ENCODE peak calls at places on chromosomes 5 and 9, in six cellular contexts. One of them, this sample, is unnamed.

GRCh38 chr9:22401671-22402070 is 45.0 kb upstream of the DMRTA1 start:
- DNase-seq in GM12865: no peak
- DNase-seq in cardiac muscle cell: no peak
- DNase-seq in bronchial epithelial cell: no peak
- DNase-seq in type B pancreatic cell: no peak
- DNase-seq in neural crest cell: no peak
- DNase-seq in this sample: no peak

GRCh38 chr9:134314039-134314949 is 12.0 kb upstream of the RXRA start:
- DNase-seq in cardiac muscle cell: no peak
- DNase-seq in type B pancreatic cell: no peak
- DNase-seq in neural crest cell: no peak
- DNase-seq in GM12865: no peak
- DNase-seq in bronchial epithelial cell: no peak
- DNase-seq in this sample: no peak

GRCh38 chr5:127802477-127802865 is 99.3 kb downstream of the CCDC192 start:
- DNase-seq in neural crest cell: no peak
- DNase-seq in cardiac muscle cell: peak
- DNase-seq in type B pancreatic cell: no peak
- DNase-seq in GM12865: no peak
- DNase-seq in bronchial epithelial cell: no peak
- DNase-seq in this sample: no peak

GRCh38 chr5:142221091-142221860 is 103.5 kb downstream of the SPRY4 start:
- DNase-seq in bronchial epithelial cell: no peak
- DNase-seq in neural crest cell: no peak
- DNase-seq in GM12865: no peak
- DNase-seq in type B pancreatic cell: no peak
- DNase-seq in cardiac muscle cell: peak
- DNase-seq in this sample: no peak

GRCh38 chr5:177477701-177478477 is 4.5 kb upstream of the DBN1 start:
- DNase-seq in bronchial epithelial cell: no peak
- DNase-seq in cardiac muscle cell: no peak
- DNase-seq in neural crest cell: no peak
- DNase-seq in type B pancreatic cell: no peak
- DNase-seq in GM12865: no peak
- DNase-seq in this sample: no peak

GRCh38 chr5:116947691-116948528 is 373.3 kb upstream of the SEMA6A start:
- DNase-seq in cardiac muscle cell: peak
- DNase-seq in type B pancreatic cell: no peak
- DNase-seq in GM12865: peak
- DNase-seq in bronchial epithelial cell: peak
- DNase-seq in neural crest cell: peak
- DNase-seq in this sample: peak

GRCh38 chr5:125177340-125177739 is 430.9 kb upstream of the ZNF608 start:
- DNase-seq in type B pancreatic cell: no peak
- DNase-seq in bronchial epithelial cell: no peak
- DNase-seq in cardiac muscle cell: no peak
- DNase-seq in GM12865: no peak
- DNase-seq in neural crest cell: no peak
- DNase-seq in this sample: no peak

GRCh38 chr9:129352157-129352870 is 174.3 kb upstream of the IER5L start:
- DNase-seq in bronchial epithelial cell: no peak
- DNase-seq in neural crest cell: peak
- DNase-seq in GM12865: no peak
- DNase-seq in cardiac muscle cell: peak
- DNase-seq in type B pancreatic cell: no peak
- DNase-seq in this sample: no peak

GRCh38 chr5:133246376-133247144 is 194.7 kb downstream of the HSPA4 start:
- DNase-seq in neural crest cell: no peak
- DNase-seq in bronchial epithelial cell: no peak
- DNase-seq in GM12865: no peak
- DNase-seq in cardiac muscle cell: no peak
- DNase-seq in type B pancreatic cell: no peak
- DNase-seq in this sample: no peak

GRCh38 chr9:120892748-120893584 is 16.0 kb upstream of the PHF19 start:
- DNase-seq in neural crest cell: no peak
- DNase-seq in cardiac muscle cell: peak
- DNase-seq in GM12865: peak
- DNase-seq in bronchial epithelial cell: peak
- DNase-seq in type B pancreatic cell: no peak
- DNase-seq in this sample: peak

GRCh38 chr9:109098221-109098959 is 21.4 kb downstream of the TMEM245 start:
- DNase-seq in bronchial epithelial cell: peak
- DNase-seq in cardiac muscle cell: peak
- DNase-seq in neural crest cell: no peak
- DNase-seq in GM12865: peak
- DNase-seq in type B pancreatic cell: no peak
- DNase-seq in this sample: peak

GRCh38 chr5:139641116-139642080 is 6.8 kb upstream of the CXXC5 start:
- DNase-seq in type B pancreatic cell: peak
- DNase-seq in cardiac muscle cell: no peak
- DNase-seq in bronchial epithelial cell: no peak
- DNase-seq in neural crest cell: no peak
- DNase-seq in GM12865: no peak
- DNase-seq in this sample: no peak

GRCh38 chr5:74009502-74009901 is 383.5 kb downstream of the ARHGEF28 start:
- DNase-seq in GM12865: no peak
- DNase-seq in neural crest cell: no peak
- DNase-seq in cardiac muscle cell: peak
- DNase-seq in type B pancreatic cell: no peak
- DNase-seq in bronchial epithelial cell: peak
- DNase-seq in this sample: peak

GRCh38 chr5:33509036-33509435 is 68.3 kb downstream of the TARS1 start:
- DNase-seq in neural crest cell: no peak
- DNase-seq in GM12865: no peak
- DNase-seq in type B pancreatic cell: no peak
- DNase-seq in bronchial epithelial cell: no peak
- DNase-seq in cardiac muscle cell: no peak
- DNase-seq in this sample: no peak

GRCh38 chr5:165457854-165458481 is 1952.5 kb downstream of the MAT2B start:
- DNase-seq in type B pancreatic cell: no peak
- DNase-seq in GM12865: peak
- DNase-seq in bronchial epithelial cell: peak
- DNase-seq in cardiac muscle cell: peak
- DNase-seq in neural crest cell: no peak
- DNase-seq in this sample: peak

GRCh38 chr5:13553896-13554295 is 390.6 kb downstream of the DNAH5 start:
- DNase-seq in GM12865: peak
- DNase-seq in neural crest cell: peak
- DNase-seq in bronchial epithelial cell: peak
- DNase-seq in cardiac muscle cell: no peak
- DNase-seq in type B pancreatic cell: peak
- DNase-seq in this sample: peak

GRCh38 chr5:132496631-132497487 is 6.3 kb upstream of the IRF1 start:
- DNase-seq in bronchial epithelial cell: no peak
- DNase-seq in cardiac muscle cell: peak
- DNase-seq in GM12865: peak
- DNase-seq in type B pancreatic cell: peak
- DNase-seq in neural crest cell: peak
- DNase-seq in this sample: peak

GRCh38 chr5:41843456-41844112 is 26.6 kb downstream of the OXCT1 start:
- DNase-seq in cardiac muscle cell: peak
- DNase-seq in GM12865: peak
- DNase-seq in neural crest cell: no peak
- DNase-seq in type B pancreatic cell: no peak
- DNase-seq in bronchial epithelial cell: peak
- DNase-seq in this sample: peak

GRCh38 chr9:76255781-76256455 is 138.3 kb downstream of the RFK start:
- DNase-seq in bronchial epithelial cell: peak
- DNase-seq in GM12865: no peak
- DNase-seq in neural crest cell: no peak
- DNase-seq in cardiac muscle cell: peak
- DNase-seq in type B pancreatic cell: no peak
- DNase-seq in this sample: peak

DNA sequence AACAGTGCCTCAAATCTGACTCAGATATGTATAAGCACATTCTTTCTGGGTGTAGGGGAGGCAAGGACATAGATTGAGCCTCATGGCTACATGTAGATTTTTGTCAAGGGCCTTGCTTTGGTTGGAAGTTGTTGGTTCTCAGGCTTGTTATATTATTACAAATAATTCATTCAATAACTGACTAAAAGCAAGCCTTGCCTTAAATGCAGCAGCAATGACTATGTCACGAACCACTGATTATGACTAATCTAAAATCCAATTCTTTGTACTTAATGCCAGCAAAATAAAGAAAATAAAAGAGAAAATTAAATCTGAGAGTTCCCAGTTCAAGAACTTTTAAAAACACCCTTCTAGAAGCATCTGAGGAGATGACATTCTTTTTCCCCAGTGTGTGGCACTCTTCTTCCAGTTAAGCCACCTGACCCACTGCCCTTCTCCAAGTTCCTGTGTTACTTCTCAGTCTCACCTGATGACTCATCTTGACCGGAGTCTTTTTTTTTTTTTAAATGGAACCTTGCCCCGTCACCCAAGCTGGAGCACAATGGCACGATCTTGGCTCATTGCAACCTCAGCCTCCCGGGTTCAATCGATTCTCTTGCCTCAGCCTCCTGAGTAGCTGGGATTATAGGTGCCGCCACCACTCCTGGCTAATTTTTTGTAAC is 223.9 kb upstream of the DAB2 start:
- DNase-seq in cardiac muscle cell: no peak
- DNase-seq in bronchial epithelial cell: peak
- DNase-seq in type B pancreatic cell: no peak
- DNase-seq in neural crest cell: no peak
- DNase-seq in GM12865: peak
- DNase-seq in this sample: peak
- TF ChIP-seq CTCF in cardiac muscle cell: no peak
- TF ChIP-seq CTCF in bronchial epithelial cell: no peak
- TF ChIP-seq CTCF in type B pancreatic cell: no peak
- TF ChIP-seq CTCF in neural crest cell: no peak
- TF ChIP-seq CTCF in GM12865: no peak
- TF ChIP-seq CTCF in this sample: no peak

GRCh38 chr9:99158629-99159028 is 53.7 kb downstream of the TGFBR1 start:
- DNase-seq in neural crest cell: no peak
- DNase-seq in cardiac muscle cell: no peak
- DNase-seq in type B pancreatic cell: no peak
- DNase-seq in GM12865: no peak
- DNase-seq in bronchial epithelial cell: no peak
- DNase-seq in this sample: no peak

GRCh38 chr9:99166149-99166548 is 55.6 kb downstream of the ALG2 start:
- DNase-seq in bronchial epithelial cell: no peak
- DNase-seq in cardiac muscle cell: no peak
- DNase-seq in type B pancreatic cell: no peak
- DNase-seq in GM12865: peak
- DNase-seq in neural crest cell: no peak
- DNase-seq in this sample: no peak

GRCh38 chr9:99167694-99168093 is 54.0 kb downstream of the ALG2 start:
- DNase-seq in GM12865: peak
- DNase-seq in type B pancreatic cell: no peak
- DNase-seq in neural crest cell: no peak
- DNase-seq in cardiac muscle cell: no peak
- DNase-seq in bronchial epithelial cell: no peak
- DNase-seq in this sample: no peak

GRCh38 chr9:99167120-99167519 is 54.6 kb downstream of the ALG2 start:
- DNase-seq in neural crest cell: no peak
- DNase-seq in bronchial epithelial cell: no peak
- DNase-seq in GM12865: peak
- DNase-seq in cardiac muscle cell: no peak
- DNase-seq in type B pancreatic cell: no peak
- DNase-seq in this sample: peak

GRCh38 chr9:99162759-99163364 is 57.9 kb downstream of the TGFBR1 start:
- DNase-seq in type B pancreatic cell: no peak
- DNase-seq in cardiac muscle cell: peak
- DNase-seq in GM12865: peak
- DNase-seq in bronchial epithelial cell: peak
- DNase-seq in neural crest cell: no peak
- DNase-seq in this sample: peak
- TF ChIP-seq CTCF in type B pancreatic cell: peak
- TF ChIP-seq CTCF in cardiac muscle cell: peak
- TF ChIP-seq CTCF in GM12865: peak
- TF ChIP-seq CTCF in bronchial epithelial cell: peak
- TF ChIP-seq CTCF in neural crest cell: peak
- TF ChIP-seq CTCF in this sample: peak

DNA sequence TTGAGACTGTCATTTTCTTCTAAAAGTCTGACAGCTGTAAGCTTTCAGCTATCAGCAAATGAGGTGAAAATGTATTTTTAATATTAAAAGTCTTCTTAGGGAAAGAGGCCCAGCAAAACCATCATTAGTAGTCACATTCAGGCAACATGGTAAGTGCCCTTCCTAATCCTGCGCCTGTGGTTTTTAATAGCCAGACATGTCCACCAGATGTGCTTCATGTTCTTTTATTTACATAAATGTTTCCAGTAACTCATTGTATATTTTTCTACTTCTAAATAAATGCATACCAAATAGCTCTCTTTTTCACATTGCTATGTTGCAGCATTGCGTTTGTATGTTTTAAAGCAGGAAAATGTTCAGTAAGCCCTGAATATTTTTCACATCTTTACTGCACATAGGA is 50.5 kb downstream of the RASGRF2 start:
- DNase-seq in GM12865: no peak
- DNase-seq in cardiac muscle cell: no peak
- DNase-seq in bronchial epithelial cell: no peak
- DNase-seq in type B pancreatic cell: no peak
- DNase-seq in neural crest cell: no peak
- DNase-seq in this sample: no peak
- TF ChIP-seq CTCF in GM12865: no peak
- TF ChIP-seq CTCF in cardiac muscle cell: no peak
- TF ChIP-seq CTCF in bronchial epithelial cell: no peak
- TF ChIP-seq CTCF in type B pancreatic cell: no peak
- TF ChIP-seq CTCF in neural crest cell: no peak
- TF ChIP-seq CTCF in this sample: no peak

GRCh38 chr5:61746836-61747575 is 414.9 kb downstream of the ZSWIM6 start:
- DNase-seq in bronchial epithelial cell: no peak
- DNase-seq in GM12865: no peak
- DNase-seq in type B pancreatic cell: no peak
- DNase-seq in neural crest cell: no peak
- DNase-seq in cardiac muscle cell: no peak
- DNase-seq in this sample: no peak

GRCh38 chr5:61748651-61749050 is 416.6 kb downstream of the ZSWIM6 start:
- DNase-seq in GM12865: no peak
- DNase-seq in neural crest cell: no peak
- DNase-seq in type B pancreatic cell: no peak
- DNase-seq in bronchial epithelial cell: no peak
- DNase-seq in cardiac muscle cell: no peak
- DNase-seq in this sample: no peak

DNA sequence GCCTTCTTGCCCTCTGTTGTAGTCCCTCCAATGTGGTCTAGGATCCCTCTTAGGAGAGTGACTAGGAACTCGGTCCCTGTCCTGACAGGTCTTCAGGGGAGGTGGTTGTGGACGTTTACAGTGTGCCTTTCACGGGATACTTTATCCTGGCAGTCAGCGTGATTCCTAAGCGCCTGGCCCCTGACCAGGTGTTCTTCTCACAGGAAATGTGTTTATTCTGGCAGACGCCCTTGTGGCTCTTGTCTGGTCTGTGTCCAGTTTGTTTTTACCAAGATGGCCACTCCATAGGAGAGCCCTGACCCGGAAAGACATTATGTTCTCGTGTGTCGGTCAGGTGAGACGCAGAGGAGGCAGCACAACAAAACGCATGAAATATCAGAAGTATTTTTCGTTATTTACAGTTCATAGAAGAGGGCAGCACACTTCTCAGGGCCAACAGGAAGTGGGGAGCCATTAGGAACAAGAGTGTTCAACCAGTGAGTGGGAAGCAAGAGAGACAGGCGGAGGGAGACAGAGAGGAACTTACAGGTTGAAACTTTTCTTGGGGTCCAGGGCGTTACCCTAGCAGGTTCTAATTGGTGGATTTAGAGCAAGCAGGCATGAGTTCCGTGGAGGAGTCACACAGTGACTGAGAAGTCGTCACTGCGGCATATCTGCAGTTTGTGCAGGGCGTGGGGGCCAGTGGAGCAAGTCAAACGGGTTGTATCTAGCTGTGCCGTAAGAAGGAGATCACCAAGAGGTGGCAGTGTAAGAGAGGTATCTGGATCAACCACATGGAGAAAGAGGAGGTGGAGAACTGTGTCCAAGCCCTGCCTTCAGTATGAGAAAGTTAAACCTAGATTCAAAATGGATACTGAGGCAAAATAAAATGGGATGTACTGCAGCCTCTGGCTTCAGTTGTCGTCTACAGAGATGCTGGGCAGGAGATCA is 412.9 kb downstream of the ZSWIM6 start:
- DNase-seq in cardiac muscle cell: no peak
- DNase-seq in bronchial epithelial cell: peak
- DNase-seq in neural crest cell: no peak
- DNase-seq in GM12865: no peak
- DNase-seq in type B pancreatic cell: no peak
- DNase-seq in this sample: peak
- TF ChIP-seq CTCF in cardiac muscle cell: no peak
- TF ChIP-seq CTCF in bronchial epithelial cell: peak
- TF ChIP-seq CTCF in neural crest cell: no peak
- TF ChIP-seq CTCF in GM12865: no peak
- TF ChIP-seq CTCF in type B pancreatic cell: no peak
- TF ChIP-seq CTCF in this sample: no peak